ENCODE peak calls at places on chromosomes 5 and 9, in eight cellular contexts. Y, J, C, O, L, V, N and F are unnamed samples.

GRCh38 chr5:172065431-172066065 is 59.1 kb upstream of the FBXW11 start:
- DNase-seq in Y (peak; percentile 51), J (no peak), C (peak; percentile 19), O (no peak), L (no peak), V (no peak), N (no peak), F (no peak)

GRCh38 chr9:93059960-93060591 is 1.6 kb downstream of the SUSD3 start:
- DNase-seq in Y (no peak), J (no peak), C (no peak), O (peak; percentile 63), L (no peak), V (no peak), N (no peak), F (no peak)

GRCh38 chr9:96014078-96014477 is 138.6 kb downstream of the ERCC6L2 start:
- DNase-seq in Y (no peak), J (no peak), C (peak; percentile 32), O (no peak), L (no peak), V (no peak), N (no peak), F (no peak)

GRCh38 chr9:82560457-82560904 is 502.5 kb downstream of the RASEF start:
- DNase-seq in Y (no peak), J (no peak), C (no peak), O (no peak), L (no peak), V (no peak), N (no peak), F (no peak)

GRCh38 chr5:132771559-132771998 is 5.5 kb downstream of the SEPTIN8 start:
- DNase-seq in Y (peak; percentile 81), J (peak; percentile 68), C (peak; percentile 40), O (no peak), L (no peak), V (no peak), N (peak; percentile 63), F (no peak)

GRCh38 chr5:15785636-15786035 is 285.7 kb downstream of the FBXL7 start:
- DNase-seq in Y (no peak), J (no peak), C (no peak), O (no peak), L (no peak), V (no peak), N (no peak), F (no peak)

GRCh38 chr5:43150075-43150474 is 29.4 kb downstream of the ZNF131 start:
- DNase-seq in Y (no peak), J (no peak), C (no peak), O (no peak), L (no peak), V (no peak), N (no peak), F (no peak)

GRCh38 chr9:111832428-111832827 is 37.7 kb upstream of the SHOC1 start:
- DNase-seq in Y (no peak), J (no peak), C (no peak), O (no peak), L (no peak), V (no peak), N (no peak), F (no peak)

GRCh38 chr9:69429281-69429680 is 104.3 kb downstream of the ENTREP1 start:
- DNase-seq in Y (no peak), J (no peak), C (no peak), O (no peak), L (no peak), V (no peak), N (no peak), F (no peak)

GRCh38 chr9:137426018-137426681 is 3.0 kb downstream of the NOXA1 start:
- DNase-seq in Y (no peak), J (no peak), C (no peak), O (peak; percentile 68), L (no peak), V (no peak), N (no peak), F (no peak)

GRCh38 chr5:166926098-166926497 is 1365.3 kb upstream of the WWC1 start:
- DNase-seq in Y (no peak), J (no peak), C (no peak), O (no peak), L (no peak), V (no peak), N (no peak), F (no peak)

GRCh38 chr9:133726401-133727276 is 11.5 kb downstream of the SARDH start:
- DNase-seq in Y (peak; percentile 48), J (peak; percentile 75), C (peak; percentile 70), O (peak; percentile 66), L (no peak), V (no peak), N (peak; percentile 62), F (peak; percentile 34)

GRCh38 chr9:127057970-127058644 is 64.3 kb downstream of the ANGPTL2 start:
- DNase-seq in Y (no peak), J (peak; percentile 43), C (no peak), O (no peak), L (no peak), V (no peak), N (no peak), F (no peak)

GRCh38 chr5:53469946-53470687 is 10.3 kb upstream of the FST start:
- DNase-seq in Y (peak; percentile 47), J (peak; percentile 81), C (peak; percentile 56), O (no peak), L (no peak), V (no peak), N (no peak), F (peak; percentile 13)

GRCh38 chr9:134061019-134061687 is 6.7 kb downstream of the BRD3 start:
- DNase-seq in Y (no peak), J (no peak), C (no peak), O (peak; percentile 59), L (no peak), V (no peak), N (no peak), F (no peak)

GRCh38 chr5:178488696-178489095 is 101.5 kb downstream of the COL23A1 start:
- DNase-seq in Y (no peak), J (no peak), C (no peak), O (no peak), L (no peak), V (no peak), N (no peak), F (no peak)

GRCh38 chr9:86042226-86042625 is 57.1 kb downstream of the GOLM1 start:
- DNase-seq in Y (no peak), J (no peak), C (no peak), O (no peak), L (no peak), V (no peak), N (no peak), F (no peak)

GRCh38 chr9:77030045-77030444 is 10.6 kb downstream of the FOXB2 start:
- DNase-seq in Y (no peak), J (no peak), C (no peak), O (no peak), L (no peak), V (no peak), N (no peak), F (no peak)

GRCh38 chr5:122704247-122705036 is 70.4 kb upstream of the SNX2 start:
- DNase-seq in Y (peak; percentile 81), J (peak; percentile 84), C (peak; percentile 82), O (no peak), L (no peak), V (peak; percentile 15), N (no peak), F (peak; percentile 67)

DNA sequence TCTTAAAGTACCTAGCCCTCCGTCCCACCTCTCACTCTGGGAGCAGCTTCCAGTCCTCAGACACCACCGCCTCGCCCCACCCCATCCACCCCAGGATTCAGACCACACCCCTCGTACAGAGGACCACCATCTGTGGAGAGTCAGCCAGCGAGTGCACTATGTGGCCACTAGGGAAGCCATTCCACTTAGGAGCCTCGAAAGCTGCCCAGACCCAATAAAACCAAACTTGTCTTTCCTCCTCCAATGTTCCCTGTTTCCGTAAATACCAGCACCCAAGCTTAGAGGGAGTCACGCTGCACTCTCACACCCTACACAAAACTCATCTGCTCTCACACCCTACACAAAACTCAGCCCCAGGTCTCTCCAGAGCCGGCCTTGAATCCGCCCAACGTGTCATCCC is 1.9 kb downstream of the GCNT4 start:
- DNase-seq in Y (no peak), J (peak; percentile 52), C (peak; percentile 35), O (no peak), L (no peak), V (no peak), N (no peak), F (no peak)
- TF ChIP-seq CTCF in Y (peak; percentile 22), J (peak; percentile 61), C (peak; percentile 43), O (no peak), L (peak; percentile 22), V (peak; percentile 40), N (no peak), F (no peak)

DNA sequence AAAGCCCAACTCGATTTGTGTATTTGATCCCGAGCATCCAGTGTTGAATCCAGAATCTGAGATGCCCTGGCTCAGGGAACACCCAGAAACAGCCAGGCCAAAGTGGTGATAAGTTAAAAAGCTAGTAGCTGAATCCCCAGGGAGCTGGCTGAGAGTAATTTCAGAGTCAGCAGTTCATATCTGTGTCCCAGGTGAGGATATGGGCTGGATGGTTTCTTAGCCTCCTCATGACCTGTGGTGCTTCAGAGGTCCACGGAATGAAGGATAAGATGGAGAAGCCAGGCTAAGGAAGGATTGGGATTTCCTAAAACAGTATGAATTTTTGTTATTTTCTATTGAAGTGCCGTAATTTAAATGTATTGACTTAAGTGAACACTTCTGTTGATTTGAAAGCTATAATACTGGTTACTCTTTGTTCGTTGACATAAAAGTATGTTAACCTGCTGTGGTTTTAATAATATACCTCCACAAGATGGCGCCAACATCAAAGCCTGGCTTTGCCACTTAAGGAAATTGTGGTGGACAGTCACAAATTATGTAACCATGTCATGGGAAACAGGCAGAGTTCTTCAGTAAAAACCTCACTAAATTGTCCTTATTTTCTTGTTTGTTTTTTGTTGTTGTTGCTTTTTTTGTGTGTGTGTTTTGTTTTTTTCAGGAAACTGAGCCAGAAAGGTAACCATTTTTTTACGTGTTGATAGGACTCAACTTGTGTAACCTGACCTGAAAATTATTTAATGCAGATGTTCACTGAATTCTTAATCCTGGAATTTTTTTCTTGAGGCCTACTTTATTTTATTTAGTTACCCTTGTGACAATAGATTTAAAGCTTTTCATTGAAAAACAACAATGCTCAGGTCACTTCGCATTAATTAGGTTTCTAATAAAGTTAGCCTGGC is 11.4 kb downstream of the MTAP start:
- DNase-seq in Y (peak; percentile 94), J (peak; percentile 93), C (peak; percentile 94), O (no peak), L (no peak), V (no peak), N (peak; percentile 81), F (peak; percentile 74)
- TF ChIP-seq CTCF in Y (peak; percentile 71), J (peak; percentile 84), C (peak; percentile 75), O (peak; percentile 84), L (peak; percentile 81), V (peak; percentile 56), N (peak; percentile 89), F (peak; percentile 95)

GRCh38 chr9:38000332-38000731 is 68.7 kb downstream of the SHB start:
- DNase-seq in Y (no peak), J (no peak), C (no peak), O (peak; percentile 35), L (no peak), V (no peak), N (no peak), F (no peak)
- TF ChIP-seq CTCF in Y (no peak), J (no peak), C (no peak), O (no peak), L (no peak), V (no peak), N (no peak), F (peak; percentile 51)

DNA sequence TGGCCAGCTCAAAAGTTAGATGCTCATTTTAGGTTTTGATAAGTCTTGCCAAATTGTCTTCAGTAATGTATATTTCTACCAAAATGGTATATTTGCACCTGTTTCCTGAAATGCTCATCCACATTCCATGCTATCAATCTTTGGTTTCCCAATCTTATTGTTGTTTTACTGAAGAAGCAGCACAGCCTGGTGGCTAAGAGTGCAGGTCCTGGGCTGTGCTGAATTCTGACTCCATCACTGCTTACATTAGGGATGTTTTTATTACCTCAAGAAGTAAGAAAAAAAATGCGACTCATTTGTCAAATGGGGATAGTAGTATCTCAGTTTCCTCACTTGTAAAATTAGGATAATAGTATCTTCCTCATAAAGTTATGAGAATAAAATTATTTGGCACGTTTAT is 13.6 kb upstream of the S100Z start:
- DNase-seq in Y (no peak), J (peak; percentile 57), C (peak; percentile 52), O (no peak), L (no peak), V (no peak), N (no peak), F (no peak)
- TF ChIP-seq CTCF in Y (peak; percentile 15), J (peak; percentile 59), C (peak; percentile 24), O (no peak), L (no peak), V (no peak), N (no peak), F (peak; percentile 51)